ENCODE peak calls at places on chromosomes 1 and 21, in nine cellular contexts. B is stimulated activated CD4-positive, alpha-beta T cell treated with anti-CD3 and anti-CD28 coated beads, Interleukin-12 subunit alpha, Interleukin-12 subunit beta, amount 100 ng/mL, for 48 hours; D is fibroblast of the conjunctiva; P is lower leg skin; N is T47D; C is H7; U is glutamatergic neuron; S is stimulated activated naive CD4-positive, alpha-beta T cell; W is breast epithelium. F is an unnamed sample.

GRCh38 chr21:44353200-44353970 is at the start of gene TRPM2:
- DNase-seq in N (no peak), P (no peak), C (peak), U (no peak), W (no peak), B (no peak), D (no peak), S (peak), F (no peak)

GRCh38 chr21:35619184-35619583 is 441.1 kb downstream of the SETD4 start:
- DNase-seq in W (no peak), C (no peak), D (no peak), U (no peak), B (no peak), N (no peak), S (no peak), P (no peak), F (no peak)

GRCh38 chr1:234484218-234484617 is 5.2 kb upstream of the TARBP1 start:
- DNase-seq in D (no peak), C (no peak), B (no peak), P (no peak), N (no peak), U (no peak), W (no peak), S (no peak), F (no peak)

GRCh38 chr1:116987256-116987555 is 14.4 kb upstream of the CD101 start:
- DNase-seq in N (no peak), U (no peak), P (no peak), B (peak), C (no peak), S (peak), W (no peak), D (no peak), F (no peak)

GRCh38 chr21:35525443-35525842 is 476.3 kb upstream of the RUNX1 start:
- DNase-seq in D (no peak), B (no peak), C (no peak), U (no peak), S (no peak), W (no peak), N (no peak), P (no peak), F (no peak)

GRCh38 chr1:7630378-7630777 is 140.7 kb upstream of the VAMP3 start:
- DNase-seq in W (no peak), P (no peak), D (no peak), S (no peak), C (no peak), N (no peak), U (no peak), B (no peak), F (no peak)

GRCh38 chr1:154609398-154610380 is 1.7 kb upstream of the ADAR start:
- DNase-seq in C (peak), D (no peak), U (no peak), N (peak), S (peak), P (no peak), W (no peak), B (peak), F (no peak)

GRCh38 chr1:59013276-59013927 is 229.6 kb upstream of the JUN start:
- DNase-seq in P (peak), N (peak), D (no peak), C (peak), B (no peak), W (peak), U (no peak), S (no peak), F (no peak)

GRCh38 chr1:111190931-111191451 is 9.5 kb downstream of the DENND2D start:
- DNase-seq in S (no peak), U (no peak), W (no peak), P (no peak), B (no peak), N (no peak), D (peak), C (peak), F (no peak)

GRCh38 chr1:231526536-231526935 is 1.9 kb upstream of the TSNAX start:
- DNase-seq in D (no peak), W (no peak), N (no peak), B (no peak), U (no peak), C (peak), S (no peak), P (no peak), F (no peak)

F was measured in retinal pigment epithelial cell.